ENCODE peak calls at places on chromosomes 16 and 17, in eight cellular contexts. P is A549, O is endothelial cell of umbilical vein, I is cardiac muscle cell, S is lower lobe of right lung, X is SJSA1, V is heart right ventricle, K is uterus. H is an unnamed sample.

GRCh38 chr16:49441366-49441780 is 67.8 kb downstream of the C16orf78 start:
- DNase-seq in X (no peak), S (no peak), O (no peak), P (no peak), V (peak), K (peak), I (peak), H (no peak)

GRCh38 chr16:24844101-24845030 is 1.4 kb upstream of the SLC5A11 start:
- DNase-seq in O (no peak), I (no peak), P (peak), K (no peak), S (no peak), X (no peak), V (no peak), H (no peak)

GRCh38 chr16:86477642-86478041 is 32.7 kb upstream of the FOXF1 start:
- DNase-seq in I (no peak), K (no peak), X (no peak), P (no peak), S (no peak), V (no peak), O (peak), H (peak)

GRCh38 chr17:72467841-72468653 is 347.2 kb downstream of the SOX9 start:
- DNase-seq in P (no peak), S (no peak), K (no peak), X (no peak), V (no peak), I (no peak), O (no peak), H (peak)

GRCh38 chr16:65121870-65122723 is at the start of gene CDH11:
- DNase-seq in I (peak), P (no peak), S (peak), V (peak), K (peak), O (peak), X (peak), H (peak)

GRCh38 chr17:47966079-47966519 is 4.8 kb upstream of the CDK5RAP3 start:
- DNase-seq in K (peak), S (no peak), P (no peak), I (no peak), V (no peak), O (no peak), X (no peak), H (no peak)

GRCh38 chr17:41284546-41284945 is 9.0 kb downstream of the KRTAP9-7 start:
- DNase-seq in V (no peak), P (no peak), I (no peak), K (no peak), X (no peak), O (peak), S (no peak), H (no peak)

GRCh38 chr17:66952681-66953638 is 11.5 kb upstream of the CACNG4 start:
- DNase-seq in P (no peak), X (peak), K (no peak), O (no peak), I (no peak), V (no peak), S (no peak), H (no peak)

GRCh38 chr17:5592382-5592781 is 8.1 kb upstream of the NLRP1 start:
- DNase-seq in P (peak), O (peak), I (peak), K (no peak), S (no peak), X (no peak), V (no peak), H (peak)

GRCh38 chr17:76146053-76146875 is 5.2 kb upstream of the FOXJ1 start:
- DNase-seq in X (no peak), K (no peak), V (no peak), P (no peak), O (no peak), S (no peak), I (no peak), H (peak)

GRCh38 chr17:48198950-48199541 is 91.5 kb downstream of the SNX11 start:
- DNase-seq in O (no peak), X (no peak), K (no peak), S (no peak), P (no peak), I (no peak), V (no peak), H (no peak)

GRCh38 chr16:69017036-69017783 is 88.2 kb upstream of the HAS3 start:
- DNase-seq in K (no peak), V (no peak), O (peak), P (peak), I (no peak), S (no peak), X (no peak), H (peak)

GRCh38 chr16:22322021-22322471 is 24.8 kb downstream of the POLR3E start:
- DNase-seq in O (no peak), V (no peak), I (no peak), K (no peak), X (peak), P (no peak), S (no peak), H (no peak)

GRCh38 chr17:9932481-9932880 is 27.4 kb upstream of the RCVRN start:
- DNase-seq in P (no peak), V (no peak), I (no peak), S (no peak), O (no peak), X (no peak), K (no peak), H (peak)

GRCh38 chr16:9102379-9102778 is 10.9 kb downstream of the HAPSTR1 start:
- DNase-seq in X (peak), V (no peak), O (no peak), S (no peak), K (no peak), I (no peak), P (no peak), H (peak)

GRCh38 chr17:34626141-34626681 is 46.8 kb downstream of the TMEM132E start:
- DNase-seq in S (peak), I (no peak), X (no peak), K (no peak), V (no peak), P (no peak), O (no peak), H (no peak)

GRCh38 chr16:23801387-23801786 is 34.4 kb upstream of the PRKCB start:
- DNase-seq in V (peak), P (peak), X (peak), I (peak), S (peak), K (peak), O (peak), H (peak)

GRCh38 chr17:75872434-75873351 is 5.7 kb downstream of the TRIM47 start:
- DNase-seq in V (peak), X (peak), K (peak), S (peak), P (peak), O (peak), I (peak), H (peak)

GRCh38 chr17:42187833-42188232 is 2.6 kb upstream of the HCRT start:
- DNase-seq in K (no peak), I (no peak), P (no peak), O (no peak), S (no peak), X (no peak), V (no peak), H (no peak)

GRCh38 chr17:63697341-63698286 is 2.3 kb downstream of the LIMD2 start:
- DNase-seq in P (peak), V (peak), I (no peak), S (peak), K (no peak), O (peak), X (peak), H (peak)

GRCh38 chr16:1637526-1637925 is 25.4 kb downstream of the CRAMP1 start:
- DNase-seq in O (no peak), S (no peak), V (no peak), P (no peak), I (no peak), K (no peak), X (no peak), H (no peak)

GRCh38 chr16:88941933-88942909 is 34.8 kb downstream of the CBFA2T3 start:
- DNase-seq in P (peak), I (peak), K (no peak), O (no peak), X (no peak), S (peak), V (peak), H (no peak)

GRCh38 chr16:75206749-75207451 is at the start of gene CTRB2:
- DNase-seq in I (no peak), X (no peak), V (no peak), K (no peak), O (no peak), P (no peak), S (peak), H (no peak)

GRCh38 chr17:64150237-64151015 is 20.5 kb upstream of the ERN1 start:
- DNase-seq in O (no peak), V (no peak), K (no peak), X (no peak), P (no peak), I (no peak), S (peak), H (no peak)

GRCh38 chr16:21656795-21657768 is 4.7 kb upstream of the IGSF6 start:
- DNase-seq in X (no peak), I (peak), P (peak), K (no peak), S (no peak), V (peak), O (peak), H (peak)

GRCh38 chr17:72388765-72389473 is 268.1 kb downstream of the SOX9 start:
- DNase-seq in X (no peak), O (no peak), K (no peak), I (no peak), P (peak), V (no peak), S (no peak), H (peak)

GRCh38 chr16:67935402-67936123 is 1.1 kb downstream of the PSMB10 start:
- DNase-seq in S (peak), O (peak), I (peak), K (peak), V (peak), P (peak), X (peak), H (peak)

GRCh38 chr16:51402785-51403184 is 251.7 kb upstream of the SALL1 start:
- DNase-seq in K (no peak), O (no peak), S (no peak), V (no peak), P (no peak), X (no peak), I (no peak), H (peak)

GRCh38 chr16:66930189-66930588 is 4.0 kb downstream of the CIAO2B start:
- DNase-seq in X (no peak), O (no peak), S (no peak), V (no peak), P (no peak), K (no peak), I (peak), H (peak)

GRCh38 chr16:80984124-80984892 is 22.4 kb downstream of the CMC2 start:
- DNase-seq in I (no peak), V (no peak), K (no peak), P (no peak), S (no peak), O (no peak), X (no peak), H (no peak)

GRCh38 chr17:8707591-8708453 is 36.8 kb downstream of the CCDC42 start:
- DNase-seq in X (peak), V (peak), I (peak), S (no peak), P (no peak), K (peak), O (no peak), H (peak)

GRCh38 chr17:5049314-5049819 is 14.1 kb upstream of the SLC52A1 start:
- DNase-seq in X (no peak), O (peak), S (no peak), V (no peak), I (no peak), K (no peak), P (no peak), H (no peak)

GRCh38 chr17:70017941-70018340 is 57.1 kb upstream of the KCNJ16 start:
- DNase-seq in S (no peak), V (no peak), K (no peak), O (no peak), X (no peak), I (no peak), P (no peak), H (no peak)

GRCh38 chr16:27640277-27640600 is 90.3 kb downstream of the KATNIP start:
- DNase-seq in I (no peak), X (no peak), V (no peak), S (no peak), O (no peak), P (no peak), K (no peak), H (no peak)

GRCh38 chr16:80806957-80807356 is 2.6 kb upstream of the CDYL2 start:
- DNase-seq in P (no peak), K (no peak), O (peak), X (no peak), S (no peak), I (no peak), V (no peak), H (peak)

GRCh38 chr17:8518346-8518745 is 82.7 kb downstream of the NDEL1 start:
- DNase-seq in P (no peak), S (no peak), V (no peak), X (no peak), O (no peak), K (no peak), I (no peak), H (no peak)

GRCh38 chr17:49063652-49064051 is 66.5 kb downstream of the IGF2BP1 start:
- DNase-seq in S (no peak), I (no peak), V (no peak), X (no peak), O (peak), P (no peak), K (no peak), H (no peak)

GRCh38 chr17:79537686-79538085 is 73.2 kb downstream of the RBFOX3 start:
- DNase-seq in O (no peak), K (no peak), I (no peak), P (no peak), X (no peak), V (no peak), S (peak), H (no peak)

GRCh38 chr16:82038941-82039340 is 3.9 kb downstream of the HSD17B2 start:
- DNase-seq in K (no peak), I (no peak), X (no peak), O (no peak), S (no peak), P (no peak), V (no peak), H (no peak)

GRCh38 chr16:82034981-82035612 is at the start of gene HSD17B2:
- DNase-seq in X (no peak), P (peak), S (no peak), K (no peak), V (no peak), O (peak), I (no peak), H (no peak)

GRCh38 chr16:82037251-82037650 is 2.2 kb downstream of the HSD17B2 start:
- DNase-seq in S (no peak), V (no peak), P (no peak), K (no peak), I (no peak), O (no peak), X (no peak), H (no peak)

GRCh38 chr16:82040296-82040695 is 5.2 kb downstream of the HSD17B2 start:
- DNase-seq in O (no peak), P (no peak), S (no peak), K (no peak), X (no peak), V (no peak), I (no peak), H (no peak)

DNA sequence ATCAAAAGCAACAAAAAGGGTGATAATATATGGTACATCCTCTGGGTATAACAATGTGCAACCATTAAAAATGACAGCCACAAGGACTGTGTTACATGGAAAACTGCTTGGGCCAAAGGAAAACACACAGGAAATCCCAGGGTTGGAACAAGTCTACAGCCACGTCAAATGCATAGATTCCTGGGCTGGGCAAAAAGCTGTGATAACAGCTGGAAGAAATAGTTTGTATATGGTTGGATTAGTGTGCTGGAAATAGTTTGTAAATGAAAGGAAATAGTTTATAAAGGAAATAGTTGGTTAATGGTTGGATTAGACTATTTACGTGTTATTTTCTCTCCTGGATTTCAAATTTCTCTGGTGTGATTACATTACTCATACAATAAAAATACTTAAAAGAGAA is 2.6 kb downstream of the HSD17B2 start:
- DNase-seq in P (no peak), I (no peak), V (no peak), K (no peak), O (peak), S (no peak), X (no peak), H (no peak)
- H3K4me3 ChIP-seq in P (no peak), I (no peak), V (no peak), K (no peak), O (no peak), S (no peak), X (no peak), H (no peak)

GRCh38 chr17:43562679-43563146 is 16.6 kb upstream of the ETV4 start:
- DNase-seq in S (no peak), K (peak), X (no peak), I (peak), V (no peak), P (no peak), O (no peak), H (no peak)
- H3K4me3 ChIP-seq in S (no peak), K (no peak), X (no peak), I (no peak), V (no peak), P (no peak), O (peak), H (no peak)

GRCh38 chr16:11583171-11583570 is 3.5 kb downstream of the LITAF start:
- DNase-seq in I (no peak), K (peak), X (no peak), V (no peak), P (no peak), O (no peak), S (no peak), H (peak)
- H3K4me3 ChIP-seq in I (no peak), K (no peak), X (no peak), V (no peak), P (peak), O (no peak), S (peak), H (no peak)

DNA sequence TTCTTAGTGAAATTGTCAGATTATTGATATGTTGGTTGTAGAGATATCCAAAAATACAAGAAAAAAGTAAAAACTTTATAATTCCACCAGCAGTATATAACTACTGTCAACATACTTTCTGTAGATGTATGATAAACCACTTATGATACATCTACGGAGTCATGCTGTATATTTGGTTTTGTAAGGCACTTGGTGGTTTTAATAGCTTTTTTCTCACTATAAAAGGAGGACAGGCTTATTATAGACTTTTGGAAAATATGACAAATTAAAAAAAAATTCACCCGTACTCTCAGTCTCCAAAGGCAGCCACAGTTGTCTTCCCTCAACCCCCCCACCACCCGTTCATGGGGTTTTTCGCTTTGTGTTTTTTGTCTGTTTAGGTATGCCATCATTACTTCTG is 14.8 kb downstream of the RAI1 start:
- DNase-seq in P (no peak), I (no peak), X (no peak), V (no peak), K (no peak), O (no peak), S (no peak), H (no peak)
- H3K4me3 ChIP-seq in P (no peak), I (no peak), X (no peak), V (peak), K (no peak), O (no peak), S (no peak), H (no peak)

GRCh38 chr16:442976-443375 is 17.5 kb downstream of the RAB11FIP3 start:
- DNase-seq in V (no peak), K (no peak), P (no peak), X (no peak), I (no peak), O (no peak), S (no peak), H (no peak)
- H3K4me3 ChIP-seq in V (no peak), K (no peak), P (no peak), X (no peak), I (no peak), O (no peak), S (no peak), H (no peak)

DNA sequence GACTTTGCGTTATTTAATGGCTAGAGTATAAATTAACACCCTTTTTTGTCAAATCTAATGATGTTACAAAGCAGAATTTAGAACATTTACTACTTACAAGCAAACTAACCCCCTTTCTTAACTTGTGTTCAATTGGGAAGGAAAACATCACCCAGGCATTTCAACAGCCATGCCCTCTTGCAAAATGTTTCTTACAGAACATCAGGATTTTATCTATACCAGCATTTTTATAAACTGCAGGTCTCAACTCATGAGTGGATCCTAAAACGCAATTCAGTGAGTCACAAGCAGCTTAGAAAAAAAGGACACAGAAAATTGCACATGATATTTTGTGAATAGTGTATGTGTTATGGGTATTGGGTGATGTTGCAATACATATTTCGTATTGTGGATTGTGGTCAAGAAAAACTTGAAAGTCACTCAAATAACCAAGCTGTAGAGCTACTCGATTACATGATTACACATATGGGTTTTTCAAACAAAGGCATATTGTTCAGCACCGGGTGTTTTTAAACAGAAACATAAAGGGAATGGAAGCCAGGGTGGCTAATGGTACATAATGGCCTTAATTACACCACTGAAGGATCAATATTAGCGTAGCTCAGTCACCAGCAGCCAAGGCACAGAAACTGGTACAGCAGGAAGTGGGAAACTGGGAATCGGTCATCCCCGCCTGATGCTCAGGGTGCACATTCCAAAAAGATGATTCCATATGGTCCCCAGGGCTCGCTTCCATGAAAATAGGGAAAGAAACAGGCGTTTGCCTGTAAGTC is 1.4 kb downstream of the WIPI1 start:
- DNase-seq in X (peak), I (no peak), K (peak), V (peak), P (no peak), O (no peak), S (no peak), H (peak)
- H3K4me3 ChIP-seq in X (peak), I (peak), K (peak), V (peak), P (peak), O (peak), S (peak), H (peak)

GRCh38 chr17:44830359-44831269 is 527 bp upstream of the GJC1 start:
- DNase-seq in X (peak), I (peak), K (peak), O (peak), S (no peak), P (peak), V (no peak), H (no peak)

GRCh38 chr17:44829558-44830358 is at the start of gene GJC1:
- DNase-seq in S (no peak), I (peak), P (peak), O (peak), K (peak), V (peak), X (peak), H (no peak)

GRCh38 chr17:44828919-44829557 is 1.0 kb downstream of the GJC1 start:
- DNase-seq in X (no peak), P (no peak), V (no peak), I (no peak), S (no peak), K (no peak), O (peak), H (peak)

GRCh38 chr17:44826123-44826790 is 3.8 kb downstream of the GJC1 start:
- DNase-seq in O (peak), K (no peak), P (no peak), I (no peak), X (no peak), V (no peak), S (no peak), H (no peak)

DNA sequence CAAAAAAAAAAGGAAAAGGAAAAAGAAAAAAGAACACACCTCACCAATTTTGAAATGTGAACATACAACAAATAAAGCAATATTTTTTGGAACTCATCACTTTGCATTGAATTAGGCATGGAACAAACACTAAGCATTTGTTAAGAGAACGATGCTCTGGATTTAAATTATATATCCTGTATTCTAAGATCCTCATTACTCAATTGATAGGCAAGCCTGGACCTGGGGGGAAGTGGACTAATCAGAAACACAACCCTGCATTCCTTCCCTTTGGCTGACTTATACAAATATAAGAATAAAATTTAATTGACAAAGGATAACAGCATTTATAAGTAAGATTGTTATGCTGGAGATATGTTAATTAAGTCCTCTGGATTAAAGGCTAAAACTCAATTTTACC is 2.2 kb downstream of the GJC1 start:
- DNase-seq in V (no peak), P (no peak), X (no peak), O (peak), S (no peak), K (no peak), I (no peak), H (no peak)
- H3K4me3 ChIP-seq in V (peak), P (no peak), X (peak), O (no peak), S (peak), K (peak), I (peak), H (peak)

H was measured in fibroblast of mammary gland.